ENCODE peak calls at places on chromosomes 1 and 21, in nine cellular contexts. K is H1, J is sigmoid colon, I is transverse colon, E is GM23338, H is spleen, P is stomach, Z is K562, S is GM12891. Y is an unnamed sample.
A peak's percentile ranks its signal among the peaks of the same experiment; 100 is the strongest.

GRCh38 chr1:109823543-109824348 is 60.0 kb upstream of the EPS8L3 start:
- DNase-seq in K (no peak), J (peak; percentile 72), I (no peak), E (no peak), H (peak; percentile 79), P (no peak), Z (peak; percentile 95), S (no peak), Y (no peak)

GRCh38 chr1:227790868-227791267 is 24.6 kb upstream of the PRSS38 start:
- DNase-seq in K (no peak), J (no peak), I (no peak), E (no peak), H (no peak), P (no peak), Z (no peak), S (no peak), Y (no peak)

GRCh38 chr1:79929356-79929755 is 922.8 kb upstream of the ADGRL4 start:
- DNase-seq in K (no peak), J (no peak), I (no peak), E (no peak), H (no peak), P (no peak), Z (no peak), S (no peak), Y (no peak)

GRCh38 chr21:36065497-36066036 is 4.3 kb upstream of the CBR1 start:
- DNase-seq in K (no peak), J (no peak), I (no peak), E (no peak), H (no peak), P (no peak), Z (peak; percentile 64), S (no peak), Y (no peak)

GRCh38 chr1:26768755-26769154 is 19.0 kb upstream of the PIGV start:
- DNase-seq in K (no peak), J (no peak), I (no peak), E (no peak), H (no peak), P (no peak), Z (no peak), S (no peak), Y (no peak)

GRCh38 chr1:2103266-2103900 is 53.2 kb downstream of the PRKCZ start:
- DNase-seq in K (no peak), J (no peak), I (no peak), E (no peak), H (no peak), P (no peak), Z (no peak), S (no peak), Y (no peak)

GRCh38 chr1:85580046-85580411 is 532 bp upstream of the CCN1 start:
- DNase-seq in K (peak; percentile 56), J (peak; percentile 77), I (no peak), E (peak; percentile 71), H (no peak), P (no peak), Z (no peak), S (peak; percentile 18), Y (no peak)

GRCh38 chr1:150272379-150272840 is at the start of gene C1orf54:
- DNase-seq in K (peak; percentile 75), J (peak; percentile 87), I (peak; percentile 26), E (peak; percentile 89), H (no peak), P (no peak), Z (peak; percentile 65), S (no peak), Y (no peak)

GRCh38 chr21:17513214-17514123 is 626 bp downstream of the CXADR start:
- DNase-seq in K (peak; percentile 67), J (no peak), I (peak; percentile 44), E (peak; percentile 52), H (peak; percentile 77), P (peak; percentile 52), Z (no peak), S (peak; percentile 27), Y (no peak)

GRCh38 chr1:7325254-7325653 is 445.8 kb upstream of the VAMP3 start:
- DNase-seq in K (peak; percentile 27), J (no peak), I (no peak), E (no peak), H (no peak), P (no peak), Z (no peak), S (no peak), Y (no peak)

GRCh38 chr1:160459056-160459455 is 58.7 kb downstream of the VANGL2 start:
- DNase-seq in K (no peak), J (no peak), I (no peak), E (no peak), H (no peak), P (no peak), Z (no peak), S (no peak), Y (no peak)

GRCh38 chr1:44217809-44218410 is 4.6 kb downstream of the DMAP1 start:
- DNase-seq in K (peak; percentile 98), J (peak; percentile 87), I (peak; percentile 88), E (peak; percentile 87), H (peak; percentile 90), P (peak; percentile 82), Z (peak; percentile 86), S (peak; percentile 54), Y (peak; percentile 14)

GRCh38 chr1:94636625-94637024 is 95.1 kb upstream of the F3 start:
- DNase-seq in K (peak; percentile 24), J (no peak), I (no peak), E (no peak), H (no peak), P (no peak), Z (no peak), S (no peak), Y (no peak)

GRCh38 chr1:99005142-99005491 is 456 bp upstream of the PLPPR5 start:
- DNase-seq in K (peak; percentile 75), J (no peak), I (no peak), E (peak; percentile 80), H (no peak), P (no peak), Z (no peak), S (no peak), Y (no peak)

GRCh38 chr1:19596065-19596718 is 47.9 kb upstream of the NBL1 start:
- DNase-seq in K (no peak), J (no peak), I (peak; percentile 32), E (no peak), H (no peak), P (no peak), Z (peak; percentile 48), S (no peak), Y (no peak)

GRCh38 chr1:172086137-172086536 is 244.8 kb downstream of the DNM3 start:
- DNase-seq in K (no peak), J (no peak), I (no peak), E (no peak), H (no peak), P (no peak), Z (no peak), S (no peak), Y (no peak)

DNA sequence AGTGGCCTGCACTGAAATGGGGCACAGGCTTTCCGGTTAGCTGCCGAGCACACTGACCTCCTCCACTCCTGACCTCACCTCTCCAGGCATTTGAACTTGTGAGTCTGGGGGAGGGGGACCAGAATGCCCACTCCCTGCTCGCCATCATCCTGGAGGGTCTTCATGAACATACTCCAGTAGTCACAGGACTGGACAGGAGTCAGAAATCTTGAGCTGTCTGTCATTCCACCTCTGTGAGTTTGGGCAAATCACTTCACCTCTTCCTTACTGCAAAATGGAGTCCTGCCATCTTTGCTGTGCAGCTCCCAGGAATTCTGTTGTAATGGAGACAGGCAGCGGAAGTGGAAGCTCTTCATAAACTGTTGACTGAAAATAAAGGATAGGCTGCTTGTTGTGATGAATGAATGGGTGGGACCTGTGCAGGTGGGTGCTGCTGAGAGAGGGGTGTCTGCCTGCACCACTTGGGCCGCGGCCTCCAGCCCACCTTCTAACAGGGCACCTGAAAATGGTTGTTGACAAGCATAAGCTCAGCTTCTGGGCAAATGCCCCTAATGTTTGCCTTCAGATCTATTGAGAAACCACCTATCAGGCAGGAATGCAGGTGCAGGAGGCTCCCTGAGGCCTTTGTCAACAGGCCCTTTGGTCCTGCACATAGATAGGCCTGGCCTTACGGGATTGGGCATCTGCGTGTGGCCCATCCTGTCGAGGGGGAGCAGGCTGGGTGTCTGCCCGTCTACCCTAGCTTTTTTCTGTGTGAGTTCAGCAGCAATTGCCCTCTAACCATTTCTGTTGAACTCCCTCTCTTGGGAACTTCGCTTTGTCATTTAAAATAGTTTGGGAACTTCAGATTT is 321.0 kb downstream of the RPS6KC1 start:
- DNase-seq in K (no peak), J (no peak), I (no peak), E (peak; percentile 20), H (no peak), P (no peak), Z (no peak), S (no peak), Y (no peak)
- TF ChIP-seq POLR2AphosphoS5 in K (no peak), J (no peak), I (no peak), E (no peak), H (no peak), P (no peak), Z (no peak), S (no peak), Y (no peak)

GRCh38 chr21:43864313-43864805 is 664 bp upstream of the AGPAT3 start:
- DNase-seq in K (peak; percentile 70), J (peak; percentile 70), I (peak; percentile 76), E (peak; percentile 84), H (peak; percentile 87), P (peak; percentile 79), Z (peak; percentile 60), S (peak; percentile 39), Y (no peak)
- TF ChIP-seq POLR2AphosphoS5 in K (no peak), J (peak; percentile 20), I (peak; percentile 86), E (peak; percentile 56), H (peak; percentile 70), P (no peak), Z (no peak), S (no peak), Y (no peak)

DNA sequence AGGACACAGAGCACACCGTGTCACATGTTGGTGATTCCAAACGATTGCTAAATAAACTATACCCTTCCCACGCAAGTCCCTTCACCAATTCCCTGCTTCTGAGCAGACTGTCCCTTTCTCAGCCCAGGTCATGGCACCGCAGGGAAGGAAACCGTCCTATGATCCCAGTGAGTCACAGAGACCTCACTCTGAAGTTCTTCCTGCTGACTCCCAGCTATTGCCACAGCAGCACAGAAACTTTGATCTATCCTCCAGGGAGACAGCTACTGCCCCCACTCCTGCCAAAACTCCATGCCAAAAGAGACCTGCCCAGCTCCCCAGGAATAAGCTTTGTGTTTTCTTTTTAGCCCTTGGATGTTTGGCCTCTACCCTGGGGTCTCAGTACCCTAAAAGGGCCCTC is 19.1 kb downstream of the RIMS3 start:
- DNase-seq in K (no peak), J (no peak), I (no peak), E (no peak), H (no peak), P (no peak), Z (no peak), S (no peak), Y (no peak)
- TF ChIP-seq POLR2AphosphoS5 in K (no peak), J (no peak), I (no peak), E (no peak), H (no peak), P (no peak), Z (no peak), S (no peak), Y (no peak)

DNA sequence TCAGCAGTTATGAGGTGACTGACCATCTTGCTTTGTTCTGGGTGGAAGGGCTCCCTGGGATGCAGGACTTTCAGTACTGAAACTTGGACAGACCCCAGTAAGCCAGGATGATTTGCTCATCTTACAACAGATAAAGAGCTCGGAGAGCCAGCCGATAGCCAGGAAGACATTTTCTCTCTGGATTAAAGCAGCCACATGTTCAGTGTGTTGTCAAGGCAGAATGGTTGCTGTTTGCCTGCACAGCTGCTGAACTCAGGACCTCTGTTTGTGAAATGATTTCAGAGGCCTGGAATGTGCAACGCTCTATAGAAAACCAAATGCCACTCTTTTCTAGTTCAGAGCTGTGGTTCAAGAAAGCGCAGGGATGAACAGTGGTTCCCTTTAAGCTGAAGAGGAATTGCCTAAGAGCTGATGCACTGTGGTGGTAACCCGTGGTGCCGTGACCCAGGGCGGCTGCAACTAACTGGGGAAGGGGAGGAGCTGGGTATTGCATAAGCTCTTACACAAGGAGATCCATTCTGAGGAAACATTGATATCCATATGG is 40.7 kb downstream of the CASQ2 start:
- DNase-seq in K (no peak), J (peak; percentile 91), I (peak; percentile 53), E (no peak), H (no peak), P (peak; percentile 40), Z (no peak), S (no peak), Y (peak; percentile 24)
- TF ChIP-seq POLR2AphosphoS5 in K (no peak), J (peak; percentile 68), I (peak; percentile 55), E (no peak), H (no peak), P (no peak), Z (no peak), S (no peak), Y (no peak)